ENCODE peak calls at places on chromosomes 6 and 20, in five cellular contexts. W, V, A, T and O are unnamed samples.

GRCh38 chr20:46894971-46895905 is 595 bp downstream of the EYA2 start:
- DNase-seq in W (peak; percentile 41), V (peak; percentile 17), A (no peak), T (peak; percentile 19), O (no peak)

GRCh38 chr20:2875690-2876203 is 2.5 kb downstream of the PTPRA start:
- DNase-seq in W (no peak), V (no peak), A (no peak), T (no peak), O (no peak)

GRCh38 chr6:7213416-7213815 is 99.6 kb downstream of the SSR1 start:
- DNase-seq in W (no peak), V (no peak), A (no peak), T (no peak), O (no peak)

GRCh38 chr6:116118608-116119007 is 7.3 kb downstream of the COL10A1 start:
- DNase-seq in W (peak; percentile 50), V (no peak), A (no peak), T (no peak), O (no peak)

GRCh38 chr20:34709836-34710567 is 5.9 kb downstream of the TP53INP2 start:
- DNase-seq in W (peak; percentile 82), V (peak; percentile 87), A (no peak), T (no peak), O (peak; percentile 70)

GRCh38 chr20:57020364-57020763 is 246.1 kb downstream of the BMP7 start:
- DNase-seq in W (no peak), V (no peak), A (no peak), T (no peak), O (no peak)

GRCh38 chr20:47360489-47361267 is 4.2 kb upstream of the ZMYND8 start:
- DNase-seq in W (peak; percentile 80), V (peak; percentile 85), A (peak; percentile 90), T (peak; percentile 96), O (peak; percentile 39)

GRCh38 chr20:40511478-40511877 is 177.6 kb downstream of the MAFB start:
- DNase-seq in W (peak; percentile 84), V (no peak), A (no peak), T (peak; percentile 66), O (peak; percentile 15)

GRCh38 chr6:147506704-147507114 is 1.8 kb upstream of the SAMD5 start:
- DNase-seq in W (peak; percentile 66), V (peak; percentile 82), A (peak; percentile 38), T (peak; percentile 58), O (peak; percentile 83)

GRCh38 chr6:17417817-17418216 is 24.4 kb downstream of the CAP2 start:
- DNase-seq in W (peak; percentile 87), V (peak; percentile 14), A (no peak), T (peak; percentile 48), O (peak; percentile 26)

GRCh38 chr6:149901444-149902140 is 3.7 kb upstream of the RAET1E start:
- DNase-seq in W (no peak), V (no peak), A (no peak), T (no peak), O (no peak)

GRCh38 chr20:43389231-43389630 is 68.5 kb upstream of the SRSF6 start:
- DNase-seq in W (peak; percentile 49), V (no peak), A (no peak), T (no peak), O (peak; percentile 54)

GRCh38 chr6:170227996-170228550 is 62.8 kb downstream of the DLL1 start:
- DNase-seq in W (no peak), V (no peak), A (no peak), T (no peak), O (no peak)

GRCh38 chr6:14948586-14949245 is 297.2 kb upstream of the JARID2 start:
- DNase-seq in W (no peak), V (no peak), A (no peak), T (no peak), O (no peak)

GRCh38 chr6:165205632-165206031 is 103.8 kb downstream of the C6orf118 start:
- DNase-seq in W (no peak), V (no peak), A (no peak), T (no peak), O (no peak)

GRCh38 chr6:92377137-92377536 is 1042.2 kb downstream of the EPHA7 start:
- DNase-seq in W (no peak), V (no peak), A (no peak), T (no peak), O (no peak)

GRCh38 chr6:155259202-155259601 is 4.6 kb upstream of the CLDN20 start:
- DNase-seq in W (no peak), V (no peak), A (no peak), T (no peak), O (no peak)

GRCh38 chr6:82114748-82115147 is 132.8 kb downstream of the IBTK start:
- DNase-seq in W (no peak), V (no peak), A (peak; percentile 77), T (no peak), O (no peak)

GRCh38 chr20:9532069-9532809 is 17.8 kb downstream of the LAMP5 start:
- DNase-seq in W (no peak), V (no peak), A (no peak), T (no peak), O (no peak)

GRCh38 chr20:32108814-32109391 is 611 bp upstream of the TM9SF4 start:
- DNase-seq in W (no peak), V (no peak), A (no peak), T (no peak), O (no peak)

GRCh38 chr6:130587778-130588520 is 222.1 kb downstream of the TMEM200A start:
- DNase-seq in W (peak; percentile 80), V (no peak), A (no peak), T (peak; percentile 68), O (no peak)

GRCh38 chr20:11248691-11249178 is 574.9 kb upstream of the JAG1 start:
- DNase-seq in W (no peak), V (no peak), A (no peak), T (no peak), O (peak; percentile 64)

GRCh38 chr6:10951675-10952282 is 64.9 kb downstream of the SYCP2L start:
- DNase-seq in W (peak; percentile 78), V (peak; percentile 62), A (peak; percentile 70), T (peak; percentile 73), O (peak; percentile 54)

GRCh38 chr6:150233797-150234399 is 91.1 kb downstream of the PPP1R14C start:
- DNase-seq in W (peak; percentile 19), V (no peak), A (no peak), T (no peak), O (no peak)

GRCh38 chr6:119284861-119285521 is 64.6 kb downstream of the MAN1A1 start:
- DNase-seq in W (peak; percentile 10), V (no peak), A (peak; percentile 72), T (no peak), O (no peak)

GRCh38 chr20:48374986-48375715 is 452.6 kb downstream of the PREX1 start:
- DNase-seq in W (no peak), V (no peak), A (no peak), T (no peak), O (peak; percentile 74)

GRCh38 chr20:54397292-54398155 is 77.9 kb upstream of the DOK5 start:
- DNase-seq in W (peak; percentile 1), V (no peak), A (no peak), T (no peak), O (no peak)

GRCh38 chr6:45422541-45423110 is 44.9 kb upstream of the SUPT3H start:
- DNase-seq in W (peak; percentile 73), V (peak; percentile 38), A (no peak), T (peak; percentile 69), O (peak; percentile 65)
- TF ChIP-seq EZH2 in W (no peak), V (no peak), A (no peak), T (no peak), O (no peak)

GRCh38 chr20:64049887-64050260 is 435 bp upstream of the SOX18 start:
- DNase-seq in W (no peak), V (no peak), A (no peak), T (no peak), O (peak; percentile 54)
- TF ChIP-seq EZH2 in W (no peak), V (peak; percentile 51), A (no peak), T (peak; percentile 77), O (no peak)

GRCh38 chr20:63176035-63176434 is 39.9 kb downstream of the YTHDF1 start:
- DNase-seq in W (peak; percentile 32), V (peak; percentile 44), A (no peak), T (no peak), O (no peak)
- TF ChIP-seq EZH2 in W (no peak), V (no peak), A (peak; percentile 31), T (no peak), O (no peak)

GRCh38 chr6:1602356-1602713 is 7.4 kb upstream of the FOXC1 start:
- DNase-seq in W (no peak), V (no peak), A (no peak), T (no peak), O (no peak)

GRCh38 chr6:1600764-1601615 is 8.7 kb upstream of the FOXC1 start:
- DNase-seq in W (no peak), V (no peak), A (peak; percentile 28), T (no peak), O (no peak)

GRCh38 chr6:1603708-1604346 is 5.9 kb upstream of the FOXC1 start:
- DNase-seq in W (no peak), V (no peak), A (peak; percentile 22), T (no peak), O (no peak)

GRCh38 chr6:1600063-1600763 is 9.5 kb upstream of the FOXC1 start:
- DNase-seq in W (no peak), V (no peak), A (no peak), T (no peak), O (no peak)

GRCh38 chr6:1601616-1602355 is 7.9 kb upstream of the FOXC1 start:
- DNase-seq in W (no peak), V (no peak), A (no peak), T (no peak), O (no peak)
- TF ChIP-seq EZH2 in W (no peak), V (no peak), A (no peak), T (no peak), O (no peak)

GRCh38 chr6:42104807-42105713 is 37.4 kb downstream of the C6orf132 start:
- DNase-seq in W (no peak), V (no peak), A (no peak), T (no peak), O (no peak)
- TF ChIP-seq EZH2 in W (no peak), V (no peak), A (no peak), T (no peak), O (no peak)